ENCODE peak calls at places on chromosomes 7 and 10, in ten cellular contexts. One of them, this sample, is unnamed. For H3K27me3, the result is how much of the 10 kb centered on the place peaks cover.

GRCh38 chr10:17109475-17110207 is 20.0 kb downstream of the CUBN start:
- DNase-seq in suprapubic skin: no peak
- DNase-seq in aorta: no peak
- DNase-seq in HepG2: no peak
- DNase-seq in heart right ventricle: no peak
- DNase-seq in transverse colon: no peak
- DNase-seq in naive thymus-derived CD4-positive, alpha-beta T cell: no peak
- DNase-seq in tibial nerve: no peak
- DNase-seq in cardiac muscle cell: no peak
- DNase-seq in breast epithelium: no peak
- DNase-seq in this sample: no peak

GRCh38 chr7:13898957-13899670 is 90.4 kb downstream of the ETV1 start:
- DNase-seq in tibial nerve: no peak
- DNase-seq in heart right ventricle: no peak
- DNase-seq in breast epithelium: no peak
- DNase-seq in naive thymus-derived CD4-positive, alpha-beta T cell: no peak
- DNase-seq in suprapubic skin: no peak
- DNase-seq in aorta: no peak
- DNase-seq in cardiac muscle cell: no peak
- DNase-seq in transverse colon: no peak
- DNase-seq in HepG2: no peak
- DNase-seq in this sample: no peak

GRCh38 chr10:98444314-98445006 is 2.3 kb downstream of the HPS1 start:
- DNase-seq in aorta: no peak
- DNase-seq in suprapubic skin: no peak
- DNase-seq in heart right ventricle: no peak
- DNase-seq in transverse colon: no peak
- DNase-seq in breast epithelium: no peak
- DNase-seq in HepG2: no peak
- DNase-seq in tibial nerve: no peak
- DNase-seq in cardiac muscle cell: no peak
- DNase-seq in naive thymus-derived CD4-positive, alpha-beta T cell: no peak
- DNase-seq in this sample: no peak

GRCh38 chr7:109751241-109751640 is 1181.6 kb downstream of the DNAJB9 start:
- DNase-seq in aorta: no peak
- DNase-seq in cardiac muscle cell: no peak
- DNase-seq in HepG2: peak
- DNase-seq in heart right ventricle: no peak
- DNase-seq in tibial nerve: no peak
- DNase-seq in transverse colon: no peak
- DNase-seq in naive thymus-derived CD4-positive, alpha-beta T cell: no peak
- DNase-seq in breast epithelium: no peak
- DNase-seq in suprapubic skin: no peak
- DNase-seq in this sample: no peak

GRCh38 chr7:64787295-64787694 is 6.9 kb upstream of the ZNF138 start:
- DNase-seq in cardiac muscle cell: no peak
- DNase-seq in transverse colon: no peak
- DNase-seq in HepG2: no peak
- DNase-seq in suprapubic skin: no peak
- DNase-seq in aorta: no peak
- DNase-seq in naive thymus-derived CD4-positive, alpha-beta T cell: no peak
- DNase-seq in breast epithelium: no peak
- DNase-seq in heart right ventricle: no peak
- DNase-seq in tibial nerve: no peak
- DNase-seq in this sample: no peak

GRCh38 chr7:40918701-40919271 is 784.0 kb downstream of the SUGCT start:
- DNase-seq in suprapubic skin: no peak
- DNase-seq in breast epithelium: no peak
- DNase-seq in tibial nerve: no peak
- DNase-seq in aorta: no peak
- DNase-seq in transverse colon: no peak
- DNase-seq in HepG2: no peak
- DNase-seq in naive thymus-derived CD4-positive, alpha-beta T cell: no peak
- DNase-seq in cardiac muscle cell: peak
- DNase-seq in heart right ventricle: no peak
- DNase-seq in this sample: no peak

GRCh38 chr7:55254596-55255500 is 110.3 kb upstream of the LANCL2 start:
- DNase-seq in tibial nerve: peak
- DNase-seq in heart right ventricle: peak
- DNase-seq in breast epithelium: peak
- DNase-seq in cardiac muscle cell: peak
- DNase-seq in suprapubic skin: peak
- DNase-seq in transverse colon: peak
- DNase-seq in HepG2: peak
- DNase-seq in aorta: peak
- DNase-seq in naive thymus-derived CD4-positive, alpha-beta T cell: peak
- DNase-seq in this sample: peak

GRCh38 chr10:50640238-50640637 is 16.5 kb upstream of the SGMS1 start:
- DNase-seq in transverse colon: no peak
- DNase-seq in HepG2: no peak
- DNase-seq in heart right ventricle: no peak
- DNase-seq in suprapubic skin: no peak
- DNase-seq in tibial nerve: no peak
- DNase-seq in naive thymus-derived CD4-positive, alpha-beta T cell: no peak
- DNase-seq in aorta: no peak
- DNase-seq in cardiac muscle cell: no peak
- DNase-seq in breast epithelium: no peak
- DNase-seq in this sample: no peak

GRCh38 chr10:82390866-82391658 is 516.1 kb downstream of the NRG3 start:
- DNase-seq in tibial nerve: no peak
- DNase-seq in HepG2: no peak
- DNase-seq in breast epithelium: no peak
- DNase-seq in cardiac muscle cell: no peak
- DNase-seq in aorta: no peak
- DNase-seq in heart right ventricle: no peak
- DNase-seq in suprapubic skin: no peak
- DNase-seq in naive thymus-derived CD4-positive, alpha-beta T cell: no peak
- DNase-seq in transverse colon: no peak
- DNase-seq in this sample: no peak

GRCh38 chr10:13758302-13758701 is 171.5 kb downstream of the PRPF18 start:
- DNase-seq in suprapubic skin: no peak
- DNase-seq in naive thymus-derived CD4-positive, alpha-beta T cell: no peak
- DNase-seq in heart right ventricle: no peak
- DNase-seq in cardiac muscle cell: peak
- DNase-seq in tibial nerve: no peak
- DNase-seq in HepG2: no peak
- DNase-seq in transverse colon: no peak
- DNase-seq in aorta: no peak
- DNase-seq in breast epithelium: no peak
- DNase-seq in this sample: no peak

GRCh38 chr10:99760321-99760720 is 22.1 kb upstream of the ABCC2 start:
- DNase-seq in transverse colon: no peak
- DNase-seq in tibial nerve: no peak
- DNase-seq in breast epithelium: no peak
- DNase-seq in naive thymus-derived CD4-positive, alpha-beta T cell: no peak
- DNase-seq in suprapubic skin: no peak
- DNase-seq in cardiac muscle cell: no peak
- DNase-seq in aorta: no peak
- DNase-seq in heart right ventricle: no peak
- DNase-seq in HepG2: no peak
- DNase-seq in this sample: no peak

GRCh38 chr7:41199136-41199535 is 503.8 kb downstream of the INHBA start:
- DNase-seq in heart right ventricle: no peak
- DNase-seq in naive thymus-derived CD4-positive, alpha-beta T cell: no peak
- DNase-seq in cardiac muscle cell: no peak
- DNase-seq in aorta: no peak
- DNase-seq in HepG2: no peak
- DNase-seq in transverse colon: no peak
- DNase-seq in breast epithelium: no peak
- DNase-seq in tibial nerve: no peak
- DNase-seq in suprapubic skin: no peak
- DNase-seq in this sample: no peak

GRCh38 chr10:123565691-123566660 is 100.2 kb upstream of the GPR26 start:
- DNase-seq in heart right ventricle: no peak
- DNase-seq in suprapubic skin: peak
- DNase-seq in breast epithelium: no peak
- DNase-seq in tibial nerve: no peak
- DNase-seq in naive thymus-derived CD4-positive, alpha-beta T cell: no peak
- DNase-seq in transverse colon: no peak
- DNase-seq in cardiac muscle cell: no peak
- DNase-seq in HepG2: no peak
- DNase-seq in aorta: no peak
- DNase-seq in this sample: peak

GRCh38 chr7:138797715-138798320 is at the start of the genes ATP6V0A4 and TMEM213:
- DNase-seq in heart right ventricle: no peak
- DNase-seq in suprapubic skin: no peak
- DNase-seq in breast epithelium: no peak
- DNase-seq in aorta: no peak
- DNase-seq in naive thymus-derived CD4-positive, alpha-beta T cell: no peak
- DNase-seq in HepG2: no peak
- DNase-seq in transverse colon: no peak
- DNase-seq in cardiac muscle cell: no peak
- DNase-seq in tibial nerve: no peak
- DNase-seq in this sample: no peak
- H3K4me3 ChIP-seq in heart right ventricle: no peak
- H3K4me3 ChIP-seq in suprapubic skin: no peak
- H3K4me3 ChIP-seq in breast epithelium: no peak
- H3K4me3 ChIP-seq in aorta: no peak
- H3K4me3 ChIP-seq in naive thymus-derived CD4-positive, alpha-beta T cell: no peak
- H3K4me3 ChIP-seq in HepG2: no peak
- H3K4me3 ChIP-seq in transverse colon: no peak
- H3K4me3 ChIP-seq in cardiac muscle cell: no peak
- H3K4me3 ChIP-seq in tibial nerve: no peak
- H3K4me3 ChIP-seq in this sample: no peak

GRCh38 chr7:23212395-23212794 is 30.5 kb downstream of the NUP42 start:
- DNase-seq in cardiac muscle cell: no peak
- DNase-seq in breast epithelium: no peak
- DNase-seq in HepG2: no peak
- DNase-seq in suprapubic skin: no peak
- DNase-seq in naive thymus-derived CD4-positive, alpha-beta T cell: no peak
- DNase-seq in aorta: no peak
- DNase-seq in heart right ventricle: no peak
- DNase-seq in transverse colon: no peak
- DNase-seq in tibial nerve: no peak
- DNase-seq in this sample: no peak

GRCh38 chr7:23210502-23210901 is 28.7 kb downstream of the NUP42 start:
- DNase-seq in breast epithelium: no peak
- DNase-seq in transverse colon: no peak
- DNase-seq in suprapubic skin: no peak
- DNase-seq in aorta: no peak
- DNase-seq in heart right ventricle: no peak
- DNase-seq in HepG2: no peak
- DNase-seq in tibial nerve: no peak
- DNase-seq in naive thymus-derived CD4-positive, alpha-beta T cell: no peak
- DNase-seq in cardiac muscle cell: no peak
- DNase-seq in this sample: no peak

GRCh38 chr7:23213755-23214154 is 31.9 kb downstream of the NUP42 start:
- DNase-seq in HepG2: no peak
- DNase-seq in suprapubic skin: no peak
- DNase-seq in naive thymus-derived CD4-positive, alpha-beta T cell: no peak
- DNase-seq in cardiac muscle cell: no peak
- DNase-seq in heart right ventricle: no peak
- DNase-seq in aorta: no peak
- DNase-seq in transverse colon: peak
- DNase-seq in breast epithelium: no peak
- DNase-seq in tibial nerve: no peak
- DNase-seq in this sample: no peak

GRCh38 chr7:23214423-23214822 is 32.2 kb upstream of the GPNMB start:
- DNase-seq in naive thymus-derived CD4-positive, alpha-beta T cell: no peak
- DNase-seq in transverse colon: no peak
- DNase-seq in heart right ventricle: no peak
- DNase-seq in cardiac muscle cell: no peak
- DNase-seq in breast epithelium: no peak
- DNase-seq in tibial nerve: no peak
- DNase-seq in HepG2: no peak
- DNase-seq in aorta: no peak
- DNase-seq in suprapubic skin: no peak
- DNase-seq in this sample: no peak

GRCh38 chr7:23211542-23211941 is 29.7 kb downstream of the NUP42 start:
- DNase-seq in transverse colon: no peak
- DNase-seq in HepG2: no peak
- DNase-seq in naive thymus-derived CD4-positive, alpha-beta T cell: no peak
- DNase-seq in aorta: no peak
- DNase-seq in tibial nerve: no peak
- DNase-seq in suprapubic skin: no peak
- DNase-seq in cardiac muscle cell: no peak
- DNase-seq in breast epithelium: no peak
- DNase-seq in heart right ventricle: no peak
- DNase-seq in this sample: no peak
- H3K27ac ChIP-seq in transverse colon: no peak
- H3K27ac ChIP-seq in HepG2: no peak
- H3K27ac ChIP-seq in naive thymus-derived CD4-positive, alpha-beta T cell: no peak
- H3K27ac ChIP-seq in aorta: no peak
- H3K27ac ChIP-seq in tibial nerve: no peak
- H3K27ac ChIP-seq in suprapubic skin: no peak
- H3K27ac ChIP-seq in cardiac muscle cell: no peak
- H3K27ac ChIP-seq in breast epithelium: no peak
- H3K27ac ChIP-seq in heart right ventricle: no peak
- H3K27ac ChIP-seq in this sample: no peak

GRCh38 chr7:1671876-1672451 is 1.9 kb downstream of the ELFN1 start:
- DNase-seq in naive thymus-derived CD4-positive, alpha-beta T cell: no peak
- DNase-seq in HepG2: no peak
- DNase-seq in suprapubic skin: peak
- DNase-seq in aorta: peak
- DNase-seq in cardiac muscle cell: no peak
- DNase-seq in transverse colon: no peak
- DNase-seq in tibial nerve: no peak
- DNase-seq in heart right ventricle: no peak
- DNase-seq in breast epithelium: no peak
- DNase-seq in this sample: peak
- H3K27me3 ChIP-seq in naive thymus-derived CD4-positive, alpha-beta T cell: under half
- H3K27me3 ChIP-seq in HepG2: under half
- H3K27me3 ChIP-seq in suprapubic skin: half or more
- H3K27me3 ChIP-seq in aorta: under half
- H3K27me3 ChIP-seq in cardiac muscle cell: under half
- H3K27me3 ChIP-seq in transverse colon: half or more
- H3K27me3 ChIP-seq in tibial nerve: under half
- H3K27me3 ChIP-seq in heart right ventricle: under half
- H3K27me3 ChIP-seq in breast epithelium: half or more
- H3K27me3 ChIP-seq in this sample: under half

DNA sequence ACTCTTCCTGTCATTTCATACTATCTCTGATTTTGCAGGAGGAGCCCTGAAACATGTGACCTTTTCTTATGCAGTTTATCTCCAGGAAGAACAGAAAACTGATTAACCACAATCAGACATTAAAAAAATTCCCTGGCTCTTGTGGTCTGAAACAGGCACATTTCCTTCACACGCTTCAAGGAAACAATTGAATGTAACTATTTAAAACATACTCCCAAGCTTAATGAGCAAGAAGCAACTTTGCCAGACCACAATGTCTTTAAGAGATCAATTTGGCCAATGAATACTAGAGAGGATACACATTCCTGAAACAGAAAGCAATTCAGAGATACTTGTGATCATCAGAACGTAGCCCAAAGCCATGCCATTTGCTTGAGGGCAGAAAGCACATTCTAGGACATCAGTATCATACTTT is 65.8 kb downstream of the PIP4K2A start:
- DNase-seq in aorta: no peak
- DNase-seq in heart right ventricle: no peak
- DNase-seq in HepG2: no peak
- DNase-seq in cardiac muscle cell: no peak
- DNase-seq in naive thymus-derived CD4-positive, alpha-beta T cell: no peak
- DNase-seq in transverse colon: no peak
- DNase-seq in tibial nerve: no peak
- DNase-seq in suprapubic skin: no peak
- DNase-seq in breast epithelium: no peak
- DNase-seq in this sample: no peak
- H3K4me3 ChIP-seq in aorta: no peak
- H3K4me3 ChIP-seq in heart right ventricle: no peak
- H3K4me3 ChIP-seq in HepG2: no peak
- H3K4me3 ChIP-seq in cardiac muscle cell: no peak
- H3K4me3 ChIP-seq in naive thymus-derived CD4-positive, alpha-beta T cell: peak
- H3K4me3 ChIP-seq in transverse colon: no peak
- H3K4me3 ChIP-seq in tibial nerve: no peak
- H3K4me3 ChIP-seq in suprapubic skin: no peak
- H3K4me3 ChIP-seq in breast epithelium: no peak
- H3K4me3 ChIP-seq in this sample: no peak